ENCODE peak calls at places on chromosomes 1 and 21, in six cellular contexts. X, I, L, J, F and A are unnamed samples.

GRCh38 chr1:206717237-206717989 is 32.7 kb downstream of the MAPKAPK2 start:
- ATAC-seq in X (peak), I (peak), L (no peak), J (peak), F (no peak), A (peak)

GRCh38 chr1:14110040-14110439 is 410.1 kb downstream of the PRDM2 start:
- ATAC-seq in X (no peak), I (no peak), L (no peak), J (no peak), F (no peak), A (no peak)

GRCh38 chr1:170445096-170445495 is 86.9 kb upstream of the GORAB start:
- ATAC-seq in X (no peak), I (no peak), L (no peak), J (no peak), F (no peak), A (no peak)

GRCh38 chr1:90729484-90730246 is 12.6 kb upstream of the BARHL2 start:
- ATAC-seq in X (no peak), I (peak), L (no peak), J (no peak), F (no peak), A (no peak)

GRCh38 chr1:58718435-58718834 is 18.6 kb upstream of the MYSM1 start:
- ATAC-seq in X (peak), I (peak), L (no peak), J (peak), F (no peak), A (no peak)

GRCh38 chr1:6245869-6246496 is 2.0 kb downstream of the HES3 start:
- ATAC-seq in X (peak), I (peak), L (no peak), J (peak), F (peak), A (no peak)

GRCh38 chr1:170670751-170671628 is 7.1 kb downstream of the PRRX1 start:
- ATAC-seq in X (no peak), I (no peak), L (no peak), J (no peak), F (no peak), A (no peak)

GRCh38 chr1:161046574-161047167 is 894 bp upstream of the USF1 start:
- ATAC-seq in X (no peak), I (no peak), L (no peak), J (no peak), F (no peak), A (peak)

GRCh38 chr1:201353186-201353940 is 24.1 kb downstream of the TNNT2 start:
- ATAC-seq in X (no peak), I (no peak), L (no peak), J (no peak), F (no peak), A (no peak)

GRCh38 chr1:91124989-91125417 is 103.2 kb upstream of the ZNF644 start:
- ATAC-seq in X (no peak), I (peak), L (no peak), J (no peak), F (no peak), A (peak)

GRCh38 chr1:4379451-4380175 is 274.8 kb upstream of the AJAP1 start:
- ATAC-seq in X (no peak), I (peak), L (no peak), J (no peak), F (no peak), A (no peak)

GRCh38 chr1:66283583-66284041 is 250.3 kb upstream of the SGIP1 start:
- ATAC-seq in X (no peak), I (peak), L (no peak), J (no peak), F (no peak), A (peak)

GRCh38 chr1:230581446-230582079 is 60.7 kb upstream of the COG2 start:
- ATAC-seq in X (no peak), I (no peak), L (no peak), J (peak), F (no peak), A (no peak)

GRCh38 chr1:55893155-55893554 is 678.0 kb upstream of the USP24 start:
- ATAC-seq in X (no peak), I (no peak), L (peak), J (peak), F (no peak), A (no peak)

GRCh38 chr1:231867607-231868006 is 241.0 kb downstream of the DISC1 start:
- ATAC-seq in X (no peak), I (no peak), L (no peak), J (no peak), F (no peak), A (no peak)

GRCh38 chr21:31908106-31909031 is 35.5 kb downstream of the HUNK start:
- ATAC-seq in X (no peak), I (no peak), L (no peak), J (no peak), F (no peak), A (no peak)

GRCh38 chr1:227072991-227073390 is 132.9 kb downstream of the COQ8A start:
- ATAC-seq in X (no peak), I (peak), L (no peak), J (no peak), F (no peak), A (no peak)

GRCh38 chr1:199747984-199748383 is 279.5 kb upstream of the NR5A2 start:
- ATAC-seq in X (no peak), I (no peak), L (peak), J (peak), F (no peak), A (no peak)

GRCh38 chr1:153728305-153729066 is 636 bp downstream of the INTS3 start:
- ATAC-seq in X (no peak), I (no peak), L (peak), J (peak), F (no peak), A (no peak)

GRCh38 chr1:240295811-240296210 is 204.1 kb downstream of the FMN2 start:
- ATAC-seq in X (no peak), I (no peak), L (no peak), J (no peak), F (no peak), A (no peak)

GRCh38 chr1:13556224-13556764 is 27.3 kb upstream of the PDPN start:
- ATAC-seq in X (no peak), I (no peak), L (no peak), J (no peak), F (no peak), A (no peak)

GRCh38 chr1:101496109-101496508 is 259.3 kb downstream of the S1PR1 start:
- ATAC-seq in X (no peak), I (peak), L (no peak), J (no peak), F (no peak), A (no peak)

GRCh38 chr1:61005572-61006386 is 76.6 kb upstream of the NFIA start:
- ATAC-seq in X (no peak), I (no peak), L (no peak), J (no peak), F (no peak), A (no peak)

GRCh38 chr1:246647113-246647512 is 77.1 kb upstream of the SCCPDH start:
- ATAC-seq in X (no peak), I (no peak), L (peak), J (peak), F (peak), A (no peak)

GRCh38 chr1:175209493-175209921 is 16.9 kb upstream of the KIAA0040 start:
- ATAC-seq in X (peak), I (peak), L (no peak), J (no peak), F (no peak), A (peak)

GRCh38 chr1:115364044-115364775 is 26.2 kb upstream of the NGF start:
- ATAC-seq in X (no peak), I (no peak), L (no peak), J (no peak), F (no peak), A (no peak)

GRCh38 chr1:100496896-100497295 is 41.0 kb upstream of the GPR88 start:
- ATAC-seq in X (no peak), I (no peak), L (no peak), J (no peak), F (no peak), A (no peak)

GRCh38 chr1:39130297-39130696 is 74.2 kb upstream of the MACF1 start:
- ATAC-seq in X (no peak), I (no peak), L (peak), J (no peak), F (peak), A (no peak)